ENCODE peak calls at places on chromosome 7, in four cellular contexts. Y, P, B and Z are unnamed samples.

GRCh38 chr7:46713868-46714596 is 793.0 kb upstream of the IGFBP3 start:
- DNase-seq in Y (no peak), P (no peak), B (no peak), Z (no peak)

GRCh38 chr7:140364819-140365218 is 33.5 kb downstream of the SLC37A3 start:
- DNase-seq in Y (no peak), P (no peak), B (no peak), Z (no peak)

GRCh38 chr7:37901890-37902524 is 14.6 kb downstream of the SFRP4 start:
- DNase-seq in Y (peak), P (no peak), B (no peak), Z (no peak)

GRCh38 chr7:34190299-34190698 is 285.0 kb downstream of the BMPER start:
- DNase-seq in Y (no peak), P (no peak), B (no peak), Z (no peak)

GRCh38 chr7:70317356-70317755 is 719.1 kb downstream of the AUTS2 start:
- DNase-seq in Y (no peak), P (no peak), B (no peak), Z (no peak)

GRCh38 chr7:115260381-115260780 is 338.5 kb downstream of the MDFIC start:
- DNase-seq in Y (no peak), P (no peak), B (no peak), Z (no peak)

GRCh38 chr7:4399121-4399520 is 283.0 kb upstream of the FOXK1 start:
- DNase-seq in Y (no peak), P (no peak), B (no peak), Z (no peak)

GRCh38 chr7:134140889-134141867 is 14.0 kb downstream of the LRGUK start:
- DNase-seq in Y (peak), P (peak), B (peak), Z (no peak)

GRCh38 chr7:138008588-138009349 is 6.9 kb upstream of the CREB3L2 start:
- DNase-seq in Y (peak), P (no peak), B (peak), Z (no peak)

GRCh38 chr7:105003275-105003674 is 10.7 kb upstream of the KMT2E start:
- DNase-seq in Y (no peak), P (no peak), B (no peak), Z (no peak)

GRCh38 chr7:14817829-14818228 is 84.7 kb downstream of the DGKB start:
- DNase-seq in Y (no peak), P (no peak), B (no peak), Z (no peak)

GRCh38 chr7:38660427-38661099 is 29.4 kb upstream of the AMPH start:
- DNase-seq in Y (peak), P (peak), B (peak), Z (no peak)

GRCh38 chr7:4753610-4754432 is 21.6 kb upstream of the AP5Z1 start:
- DNase-seq in Y (peak), P (peak), B (peak), Z (no peak)

GRCh38 chr7:87148332-87148955 is 3.8 kb upstream of the DMTF1 start:
- DNase-seq in Y (no peak), P (no peak), B (no peak), Z (no peak)

GRCh38 chr7:47327698-47328391 is 254.1 kb downstream of the TNS3 start:
- DNase-seq in Y (no peak), P (peak), B (no peak), Z (no peak)

GRCh38 chr7:7596156-7596555 is 29.5 kb downstream of the MIOS start:
- DNase-seq in Y (no peak), P (no peak), B (no peak), Z (no peak)

GRCh38 chr7:51070163-51070562 is 246.4 kb downstream of the COBL start:
- DNase-seq in Y (no peak), P (no peak), B (no peak), Z (no peak)

GRCh38 chr7:138074121-138074520 is 2.1 kb upstream of the AKR1D1 start:
- DNase-seq in Y (no peak), P (no peak), B (no peak), Z (no peak)

GRCh38 chr7:114931656-114932011 is 9.7 kb downstream of the MDFIC start:
- DNase-seq in Y (no peak), P (no peak), B (no peak), Z (no peak)

GRCh38 chr7:27551803-27552202 is 110.9 kb downstream of the HIBADH start:
- DNase-seq in Y (no peak), P (no peak), B (no peak), Z (no peak)
- TF ChIP-seq NR2C2 in Y (no peak), P (no peak), B (no peak), Z (no peak)

GRCh38 chr7:64945776-64946175 is 42.7 kb downstream of the ZNF273 start:
- DNase-seq in Y (no peak), P (no peak), B (no peak), Z (no peak)
- TF ChIP-seq NR2C2 in Y (no peak), P (no peak), B (no peak), Z (no peak)

DNA sequence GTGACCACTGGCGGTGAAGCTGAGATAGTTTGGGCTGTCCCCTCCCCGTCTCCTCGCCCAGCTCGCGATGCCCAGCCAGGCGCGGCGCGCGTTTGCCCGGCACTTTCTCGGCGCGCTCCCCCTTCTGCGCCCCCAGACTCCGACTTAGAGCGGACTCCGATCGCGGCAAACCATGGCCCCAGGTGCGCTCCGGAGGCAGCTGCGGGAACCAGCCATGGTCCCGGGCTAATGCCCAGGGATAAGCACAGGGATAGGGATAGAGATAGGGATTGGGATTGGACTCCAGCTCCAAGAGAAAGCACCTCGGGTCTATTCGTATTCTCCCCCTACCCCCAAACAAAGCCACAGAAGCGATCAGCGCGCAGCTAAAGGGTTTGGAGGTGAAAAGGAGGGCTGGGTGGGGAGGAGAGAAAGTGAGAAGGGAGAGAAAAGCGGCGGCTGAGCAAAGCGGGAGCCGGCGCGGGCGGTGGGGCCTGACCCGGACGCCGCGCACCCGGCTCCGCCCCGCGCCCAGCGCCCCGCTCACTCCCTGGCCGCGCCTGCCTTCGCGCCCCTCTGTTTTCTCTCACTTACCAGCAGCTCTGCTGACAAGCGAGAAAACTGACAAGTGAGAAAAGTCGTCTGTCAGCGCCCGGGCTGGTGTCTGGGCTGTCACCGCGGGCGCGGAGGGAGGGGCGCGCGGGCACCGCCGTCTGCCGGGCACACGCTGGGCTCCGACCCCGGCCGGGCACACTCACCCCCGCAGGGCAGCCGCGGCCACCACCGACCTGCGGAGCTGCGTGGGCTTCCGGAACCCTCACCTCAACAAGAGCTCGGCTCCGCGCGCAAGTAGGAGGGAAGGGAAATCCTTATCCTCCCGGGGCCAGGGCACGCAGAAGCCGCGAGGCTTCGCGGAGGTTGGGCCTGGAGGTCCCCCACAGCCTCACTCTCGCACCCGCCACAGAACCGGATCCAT is at the start of gene PDE1C:
- DNase-seq in Y (no peak), P (peak), B (no peak), Z (no peak)
- TF ChIP-seq NR2C2 in Y (no peak), P (no peak), B (no peak), Z (no peak)

GRCh38 chr7:15889501-15889900 is 203.0 kb upstream of the MEOX2 start:
- DNase-seq in Y (no peak), P (peak), B (no peak), Z (no peak)
- TF ChIP-seq NR2C2 in Y (no peak), P (no peak), B (no peak), Z (no peak)

DNA sequence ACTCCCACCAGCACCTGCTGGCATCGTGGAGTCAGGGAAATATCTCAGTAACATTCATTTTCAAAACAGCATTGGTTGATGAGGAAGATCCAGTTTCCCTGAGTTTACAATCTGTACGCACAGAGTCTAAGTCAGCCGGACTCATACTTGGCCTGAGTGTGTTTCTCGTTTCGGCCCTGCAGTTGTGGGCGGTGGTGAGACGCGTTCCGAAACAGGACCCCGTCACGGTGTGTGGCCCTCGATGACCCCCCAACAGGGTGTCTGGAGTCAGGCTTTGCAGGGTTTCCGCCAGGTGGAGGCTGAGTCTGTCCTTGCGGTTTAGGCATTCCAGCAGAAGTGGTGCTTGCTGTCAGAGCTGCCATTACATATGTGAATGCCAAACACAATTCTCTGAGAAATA is 317.5 kb downstream of the DNAJB6 start:
- DNase-seq in Y (no peak), P (no peak), B (no peak), Z (no peak)
- TF ChIP-seq NR2C2 in Y (no peak), P (no peak), B (no peak), Z (no peak)

DNA sequence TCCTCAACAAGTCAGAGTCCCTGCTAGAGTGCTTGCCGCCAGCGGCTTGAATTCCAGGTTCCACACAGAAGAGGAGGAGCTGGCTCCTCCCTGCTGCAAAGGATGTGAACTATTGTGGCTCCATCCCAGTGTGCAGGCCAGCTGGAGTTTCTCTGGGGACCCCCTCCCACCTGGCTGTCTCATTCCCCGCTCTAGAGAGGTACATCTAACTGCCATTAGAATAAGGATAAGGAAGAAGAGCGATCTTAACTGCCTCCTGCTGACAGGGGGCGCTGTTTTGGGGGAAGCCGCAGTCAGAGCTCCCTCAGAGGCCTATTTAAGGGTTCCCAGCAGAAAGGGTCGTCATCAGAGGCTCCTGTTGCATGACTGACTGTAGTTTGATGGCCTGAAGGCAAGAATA is 40.8 kb upstream of the HECW1 start:
- DNase-seq in Y (no peak), P (peak), B (peak), Z (no peak)
- TF ChIP-seq NR2C2 in Y (no peak), P (no peak), B (no peak), Z (no peak)

DNA sequence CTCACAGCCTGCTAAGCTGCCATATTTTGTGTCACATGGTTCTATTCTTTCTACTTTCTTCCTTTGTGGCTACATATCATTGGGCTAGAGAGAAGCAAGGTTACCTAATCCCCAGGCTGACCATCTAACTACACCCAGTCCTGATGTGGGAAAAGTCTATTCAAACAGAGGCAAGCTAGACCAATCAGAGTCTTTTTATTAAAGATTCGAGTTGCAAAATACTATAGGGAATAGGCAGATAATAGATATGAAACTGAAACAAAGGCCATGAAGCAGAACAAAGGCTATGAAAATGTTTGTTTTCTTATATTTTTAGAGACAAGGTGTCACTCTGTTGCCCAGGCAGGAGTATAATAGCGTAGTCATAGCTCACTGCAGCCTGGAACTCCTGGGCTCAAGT is 36.7 kb downstream of the MTERF1 start:
- DNase-seq in Y (no peak), P (no peak), B (no peak), Z (peak)
- TF ChIP-seq NR2C2 in Y (no peak), P (no peak), B (no peak), Z (no peak)

GRCh38 chr7:108461855-108462254 is 5.6 kb upstream of the NRCAM start:
- DNase-seq in Y (no peak), P (no peak), B (no peak), Z (no peak)
- TF ChIP-seq NR2C2 in Y (no peak), P (no peak), B (no peak), Z (no peak)

GRCh38 chr7:45178241-45179225 is 20.9 kb downstream of the RAMP3 start:
- DNase-seq in Y (peak), P (peak), B (peak), Z (no peak)
- TF ChIP-seq NR2C2 in Y (no peak), P (no peak), B (no peak), Z (no peak)

GRCh38 chr7:1945558-1945957 is 275.5 kb downstream of the ELFN1 start:
- DNase-seq in Y (no peak), P (no peak), B (no peak), Z (no peak)

GRCh38 chr7:1947586-1948217 is 277.6 kb downstream of the ELFN1 start:
- DNase-seq in Y (no peak), P (no peak), B (no peak), Z (no peak)

GRCh38 chr7:1944619-1945210 is 274.6 kb downstream of the ELFN1 start:
- DNase-seq in Y (no peak), P (no peak), B (no peak), Z (no peak)

GRCh38 chr7:1946461-1947450 is 276.7 kb downstream of the ELFN1 start:
- DNase-seq in Y (no peak), P (no peak), B (no peak), Z (no peak)

DNA sequence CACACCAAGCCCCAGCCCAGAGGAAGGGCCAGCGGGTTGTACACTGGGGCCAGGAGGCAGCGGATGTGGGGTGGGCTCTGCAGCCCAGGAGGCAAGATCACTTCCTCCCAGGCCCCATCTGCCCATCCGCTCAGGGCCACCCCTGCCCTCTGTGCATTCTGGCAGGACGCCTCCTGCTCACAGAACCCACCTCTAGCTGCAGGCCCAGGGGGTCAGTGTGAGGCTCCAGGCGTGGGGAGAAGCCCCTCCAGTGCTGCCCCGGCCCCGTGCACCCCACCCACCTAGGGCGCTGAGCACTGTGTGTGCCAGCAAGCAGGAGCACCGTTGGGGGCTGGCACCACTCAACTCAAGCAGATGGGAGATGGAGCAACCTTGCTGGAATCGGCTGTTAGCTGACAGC is 275.9 kb downstream of the ELFN1 start:
- DNase-seq in Y (no peak), P (no peak), B (no peak), Z (no peak)
- TF ChIP-seq NR2C2 in Y (no peak), P (no peak), B (no peak), Z (no peak)